ENCODE peak calls at places on chromosomes 5 and 9, in eight cellular contexts. X, G, V, B, H, Y, U and L are unnamed samples.
A peak's percentile ranks its signal among the peaks of the same experiment; 100 is the strongest.

GRCh38 chr5:40165789-40166728 is 513.7 kb upstream of the PTGER4 start:
- DNase-seq in X (peak; percentile 14), G (peak; percentile 3), V (no peak), B (no peak), H (no peak), Y (peak; percentile 57), U (no peak), L (no peak)

GRCh38 chr9:3238241-3238640 is 287.6 kb downstream of the RFX3 start:
- DNase-seq in X (no peak), G (peak; percentile 56), V (no peak), B (no peak), H (no peak), Y (no peak), U (no peak), L (no peak)

GRCh38 chr5:159053216-159053615 is 46.5 kb downstream of the EBF1 start:
- DNase-seq in X (no peak), G (no peak), V (no peak), B (no peak), H (no peak), Y (no peak), U (no peak), L (no peak)

GRCh38 chr5:41637869-41638268 is 127.5 kb upstream of the PLCXD3 start:
- DNase-seq in X (no peak), G (no peak), V (no peak), B (no peak), H (no peak), Y (peak; percentile 8), U (peak; percentile 9), L (no peak)

GRCh38 chr9:92378825-92379535 is 25.4 kb downstream of the OGN start:
- DNase-seq in X (no peak), G (peak; percentile 65), V (peak; percentile 5), B (peak; percentile 38), H (no peak), Y (peak; percentile 17), U (no peak), L (peak; percentile 60)

GRCh38 chr5:56951131-56951945 is 585 bp downstream of the MIER3 start:
- DNase-seq in X (peak; percentile 8), G (peak; percentile 18), V (peak; percentile 59), B (no peak), H (peak; percentile 35), Y (peak; percentile 9), U (peak; percentile 65), L (no peak)

GRCh38 chr5:141513627-141514329 is 24.9 kb downstream of the PCDHGC5 start:
- DNase-seq in X (peak; percentile 77), G (peak; percentile 86), V (no peak), B (peak; percentile 74), H (no peak), Y (peak; percentile 86), U (peak; percentile 74), L (peak; percentile 73)

GRCh38 chr5:15500326-15500958 is 462 bp downstream of the FBXL7 start:
- DNase-seq in X (no peak), G (peak; percentile 53), V (no peak), B (no peak), H (no peak), Y (peak; percentile 56), U (peak; percentile 30), L (no peak)

GRCh38 chr5:105872569-105873270 is 1798.0 kb downstream of the EFNA5 start:
- DNase-seq in X (no peak), G (no peak), V (peak; percentile 29), B (no peak), H (no peak), Y (no peak), U (no peak), L (no peak)

GRCh38 chr5:158140120-158140778 is 281.3 kb upstream of the CLINT1 start:
- DNase-seq in X (no peak), G (peak; percentile 87), V (no peak), B (no peak), H (no peak), Y (peak; percentile 26), U (no peak), L (no peak)

GRCh38 chr5:3092664-3093063 is 341.2 kb upstream of the IRX2 start:
- DNase-seq in X (no peak), G (no peak), V (no peak), B (no peak), H (no peak), Y (no peak), U (peak; percentile 95), L (no peak)

GRCh38 chr9:73565833-73566465 is 414.3 kb downstream of the ANXA1 start:
- DNase-seq in X (peak; percentile 27), G (peak; percentile 0), V (peak; percentile 5), B (no peak), H (peak; percentile 41), Y (peak; percentile 0), U (peak; percentile 71), L (peak; percentile 54)

GRCh38 chr9:93115486-93115885 is 18.6 kb downstream of the NINJ1 start:
- DNase-seq in X (no peak), G (no peak), V (no peak), B (no peak), H (no peak), Y (no peak), U (no peak), L (no peak)

GRCh38 chr9:109894921-109895758 is 115.1 kb downstream of the PALM2AKAP2 start:
- DNase-seq in X (no peak), G (peak; percentile 62), V (no peak), B (no peak), H (no peak), Y (peak; percentile 79), U (no peak), L (peak; percentile 40)

GRCh38 chr5:82100303-82101077 is 128.7 kb downstream of the ATG10 start:
- DNase-seq in X (no peak), G (no peak), V (peak; percentile 4), B (peak; percentile 29), H (peak; percentile 7), Y (peak; percentile 34), U (no peak), L (no peak)

GRCh38 chr9:128078504-128079434 is 10.7 kb downstream of the SLC25A25 start:
- DNase-seq in X (peak; percentile 56), G (no peak), V (peak; percentile 66), B (no peak), H (peak; percentile 63), Y (no peak), U (peak; percentile 85), L (no peak)

GRCh38 chr5:54159153-54159836 is 151.1 kb downstream of the ARL15 start:
- DNase-seq in X (peak; percentile 27), G (peak; percentile 62), V (peak; percentile 9), B (no peak), H (no peak), Y (peak; percentile 51), U (no peak), L (no peak)

GRCh38 chr9:129542761-129543160 is 78.1 kb downstream of the C9orf50 start:
- DNase-seq in X (peak; percentile 55), G (no peak), V (no peak), B (no peak), H (no peak), Y (no peak), U (no peak), L (no peak)

GRCh38 chr5:21663082-21663481 is 1190.1 kb downstream of the CDH12 start:
- DNase-seq in X (no peak), G (no peak), V (peak; percentile 16), B (no peak), H (no peak), Y (no peak), U (no peak), L (no peak)

GRCh38 chr5:3220638-3221288 is 374.9 kb upstream of the IRX1 start:
- DNase-seq in X (no peak), G (no peak), V (no peak), B (no peak), H (no peak), Y (no peak), U (no peak), L (no peak)

GRCh38 chr9:96279927-96280326 is 22.0 kb downstream of the HSD17B3 start:
- DNase-seq in X (no peak), G (no peak), V (peak; percentile 75), B (no peak), H (peak; percentile 35), Y (no peak), U (no peak), L (no peak)

GRCh38 chr9:95181226-95181818 is 136.2 kb downstream of the FANCC start:
- DNase-seq in X (peak; percentile 19), G (peak; percentile 22), V (no peak), B (no peak), H (no peak), Y (peak; percentile 36), U (peak; percentile 31), L (no peak)
- TF ChIP-seq CTCF in X (peak; percentile 32), G (peak; percentile 58), V (peak; percentile 34), B (peak; percentile 22), H (peak; percentile 26), Y (peak; percentile 46), U (peak; percentile 46), L (peak; percentile 23)

DNA sequence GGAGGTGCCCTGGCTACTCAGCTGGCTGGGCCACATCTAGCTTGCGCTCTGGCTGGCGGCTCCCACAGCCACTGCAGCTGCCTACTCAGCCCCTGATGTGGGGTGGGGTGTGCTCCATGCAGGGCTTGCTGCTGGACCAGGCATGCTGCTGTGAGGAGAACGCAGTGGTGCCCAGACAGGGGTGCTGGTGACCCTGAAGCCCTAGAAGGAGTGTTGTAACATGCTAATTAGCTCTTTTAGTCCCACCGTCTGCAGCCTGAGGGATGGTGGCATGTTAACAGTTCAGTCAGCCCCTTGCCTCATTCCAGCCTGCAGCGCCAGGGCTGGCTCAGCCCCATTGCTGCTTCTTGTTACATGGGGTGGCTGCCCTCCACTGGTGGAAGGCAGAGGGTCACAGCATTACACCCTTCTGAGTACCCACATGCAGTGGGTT is 642.3 kb downstream of the DMRTA1 start:
- DNase-seq in X (peak; percentile 0), G (peak; percentile 1), V (peak; percentile 15), B (no peak), H (peak; percentile 14), Y (no peak), U (peak; percentile 51), L (no peak)
- TF ChIP-seq CTCF in X (no peak), G (peak; percentile 9), V (no peak), B (no peak), H (no peak), Y (no peak), U (no peak), L (no peak)

GRCh38 chr5:88683506-88684135 is 199.4 kb downstream of the MEF2C start:
- DNase-seq in X (no peak), G (no peak), V (peak; percentile 34), B (no peak), H (no peak), Y (no peak), U (no peak), L (no peak)
- TF ChIP-seq CTCF in X (no peak), G (no peak), V (no peak), B (no peak), H (no peak), Y (no peak), U (no peak), L (peak; percentile 37)

GRCh38 chr9:33498387-33498786 is 24.7 kb upstream of the NOL6 start:
- DNase-seq in X (no peak), G (peak; percentile 22), V (no peak), B (no peak), H (no peak), Y (peak; percentile 43), U (no peak), L (no peak)
- TF ChIP-seq CTCF in X (peak; percentile 12), G (peak; percentile 50), V (peak; percentile 25), B (no peak), H (no peak), Y (peak; percentile 9), U (peak; percentile 35), L (peak; percentile 17)